ENCODE peak calls at places on chromosomes 4 and X, in seven cellular contexts. S is CD4-positive, alpha-beta T cell; L is left lung; U is thyroid gland; Q is IMR-90; T is mammary epithelial cell; Z is SK-N-SH. C is an unnamed sample.

GRCh38 chr4:125091031-125091540 is 223.7 kb upstream of the FAT4 start:
- DNase-seq in S (no peak), L (no peak), U (no peak), Q (no peak), T (no peak), Z (no peak), C (no peak)

GRCh38 chr4:84493092-84493850 is 5.8 kb downstream of the NKX6-1 start:
- DNase-seq in S (no peak), L (no peak), U (peak), Q (peak), T (no peak), Z (peak), C (peak)

GRCh38 chr4:1043658-1044468 is 32.4 kb downstream of the FGFRL1 start:
- DNase-seq in S (no peak), L (peak), U (peak), Q (peak), T (peak), Z (no peak), C (peak)

GRCh38 chr4:15918484-15919129 is 19.9 kb downstream of the FGFBP1 start:
- DNase-seq in S (no peak), L (peak), U (peak), Q (no peak), T (peak), Z (peak), C (no peak)

GRCh38 chr4:57071340-57071739 is 38.8 kb downstream of the IGFBP7 start:
- DNase-seq in S (no peak), L (no peak), U (no peak), Q (peak), T (peak), Z (no peak), C (no peak)

GRCh38 chrX:1481636-1482529 is 29.2 kb upstream of the ASMTL start:
- DNase-seq in S (peak), L (peak), U (peak), Q (peak), T (peak), Z (no peak), C (peak)

GRCh38 chrX:125444659-125445058 is 125.0 kb downstream of the TEX13C start:
- DNase-seq in S (no peak), L (no peak), U (no peak), Q (no peak), T (no peak), Z (no peak), C (no peak)

GRCh38 chr4:48570646-48571220 is 80.7 kb downstream of the ZAR1 start:
- DNase-seq in S (no peak), L (no peak), U (no peak), Q (peak), T (peak), Z (no peak), C (no peak)

GRCh38 chrX:65528705-65529340 is 5.8 kb downstream of the LAS1L start:
- DNase-seq in S (peak), L (no peak), U (peak), Q (peak), T (peak), Z (peak), C (peak)

DNA sequence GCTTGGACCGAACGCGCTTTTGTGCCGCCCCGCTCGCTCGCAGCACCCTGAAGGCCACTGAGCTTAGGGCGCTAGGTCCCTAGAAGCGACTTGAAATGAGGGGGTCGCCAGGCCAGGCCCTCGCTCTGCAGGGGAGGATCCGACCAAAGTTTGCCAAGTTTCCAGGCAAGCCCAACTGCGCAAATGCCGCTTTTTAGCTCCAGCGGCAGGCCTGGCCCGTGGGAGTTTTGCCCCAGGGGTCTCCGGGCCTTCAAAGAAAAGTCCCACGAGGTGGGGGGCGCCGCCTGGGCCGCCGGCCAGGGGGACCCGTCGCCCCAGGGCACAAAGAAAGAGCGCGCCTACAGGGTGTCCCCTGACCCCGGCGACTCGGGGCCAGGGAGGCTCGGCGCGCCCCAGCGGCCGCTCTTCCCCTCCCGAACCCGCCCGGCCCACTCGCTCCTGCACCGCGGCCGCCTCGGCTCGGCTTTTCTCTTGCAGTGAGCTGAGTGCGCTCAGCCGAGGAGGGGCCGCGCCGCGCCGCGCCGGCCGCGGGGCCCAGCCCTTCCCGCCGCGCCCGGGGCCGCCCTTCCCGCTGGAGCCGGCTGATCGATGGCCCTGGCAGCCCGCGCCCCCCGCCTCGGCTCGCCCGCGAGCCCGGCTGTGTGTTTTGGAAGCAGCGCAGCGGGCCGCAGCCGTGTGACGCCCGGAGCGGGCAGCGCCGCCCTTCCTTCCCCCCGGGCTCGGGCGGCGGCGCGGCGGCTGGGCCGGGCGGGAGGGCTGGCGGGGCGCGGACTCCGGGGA is 788 bp upstream of the KLF3 start:
- DNase-seq in S (no peak), L (peak), U (no peak), Q (no peak), T (no peak), Z (no peak), C (peak)
- TF ChIP-seq CTCF in S (no peak), L (no peak), U (no peak), Q (no peak), T (no peak), Z (no peak), C (no peak)

GRCh38 chr4:109942292-109942926 is 29.7 kb downstream of the EGF start:
- DNase-seq in S (no peak), L (no peak), U (no peak), Q (no peak), T (no peak), Z (no peak), C (peak)
- H3K27ac ChIP-seq in S (no peak), L (no peak), U (no peak), Q (no peak), T (no peak), Z (no peak), C (no peak)

GRCh38 chr4:108155373-108155772 is 13.4 kb downstream of the LEF1 start:
- DNase-seq in S (no peak), L (no peak), U (no peak), Q (peak), T (peak), Z (no peak), C (no peak)
- TF ChIP-seq CTCF in S (peak), L (no peak), U (no peak), Q (no peak), T (no peak), Z (no peak), C (no peak)

GRCh38 chr4:87060957-87061356 is 126.1 kb downstream of the AFF1 start:
- DNase-seq in S (no peak), L (no peak), U (no peak), Q (peak), T (peak), Z (no peak), C (no peak)
- H3K27ac ChIP-seq in S (no peak), L (no peak), U (peak), Q (no peak), T (peak), Z (no peak), C (no peak)

DNA sequence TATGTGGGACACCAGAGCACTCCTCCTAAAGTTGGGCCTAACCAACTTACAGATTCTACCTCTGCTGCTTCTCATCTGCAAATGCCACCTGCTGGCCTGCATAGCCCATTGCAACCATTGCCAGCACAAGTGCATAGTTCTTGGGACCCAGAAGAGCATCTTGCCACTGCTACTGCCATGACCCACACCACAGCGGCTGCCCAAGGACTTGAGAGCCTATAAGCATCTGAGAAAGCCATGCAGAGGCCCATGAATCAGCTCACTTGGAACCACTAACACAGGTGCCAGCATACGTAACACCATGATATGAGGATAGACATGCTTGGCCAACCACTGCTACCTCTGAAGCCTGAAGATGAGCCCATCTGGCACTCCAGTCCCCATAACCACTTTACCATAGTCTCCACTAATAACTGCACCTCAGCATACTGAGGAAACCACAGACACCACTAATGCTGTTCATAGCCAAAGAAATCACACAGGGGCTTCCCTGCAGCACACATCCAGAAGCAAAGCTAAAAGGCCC is 258.1 kb upstream of the AGTR2 start:
- DNase-seq in S (no peak), L (no peak), U (no peak), Q (no peak), T (no peak), Z (no peak), C (no peak)
- TF ChIP-seq CTCF in S (no peak), L (no peak), U (no peak), Q (no peak), T (peak), Z (peak), C (no peak)

GRCh38 chr4:74632634-74633033 is 161.7 kb downstream of the BTC start:
- DNase-seq in S (no peak), L (peak), U (no peak), Q (peak), T (peak), Z (no peak), C (peak)
- H3K27ac ChIP-seq in S (no peak), L (no peak), U (no peak), Q (no peak), T (peak), Z (no peak), C (no peak)

DNA sequence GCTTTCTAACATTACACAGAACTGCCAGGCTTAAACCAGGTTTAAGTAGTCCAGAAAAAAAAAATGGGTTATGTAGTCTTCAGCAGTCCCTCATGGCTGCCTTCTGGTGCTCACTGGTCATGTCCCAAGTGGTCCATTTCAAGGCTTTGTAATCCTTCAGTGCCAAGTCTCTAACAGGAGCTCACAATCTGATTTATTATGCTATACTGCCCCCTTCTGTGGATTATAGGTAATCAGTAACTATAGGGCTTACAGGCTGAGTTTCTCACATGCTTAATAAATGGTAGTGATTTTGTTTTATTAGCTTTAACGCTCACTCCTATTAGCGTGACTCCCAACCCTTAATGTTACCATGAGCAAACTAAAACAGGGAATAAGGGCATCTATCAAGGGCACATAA is 92.5 kb upstream of the EDA2R start:
- DNase-seq in S (no peak), L (no peak), U (no peak), Q (peak), T (peak), Z (peak), C (peak)
- TF ChIP-seq CTCF in S (peak), L (peak), U (no peak), Q (peak), T (peak), Z (peak), C (peak)

GRCh38 chr4:76757418-76757910 is 140.5 kb downstream of the SOWAHB start:
- DNase-seq in S (no peak), L (no peak), U (no peak), Q (no peak), T (no peak), Z (no peak), C (no peak)
- H3K27ac ChIP-seq in S (no peak), L (peak), U (no peak), Q (peak), T (no peak), Z (peak), C (no peak)

DNA sequence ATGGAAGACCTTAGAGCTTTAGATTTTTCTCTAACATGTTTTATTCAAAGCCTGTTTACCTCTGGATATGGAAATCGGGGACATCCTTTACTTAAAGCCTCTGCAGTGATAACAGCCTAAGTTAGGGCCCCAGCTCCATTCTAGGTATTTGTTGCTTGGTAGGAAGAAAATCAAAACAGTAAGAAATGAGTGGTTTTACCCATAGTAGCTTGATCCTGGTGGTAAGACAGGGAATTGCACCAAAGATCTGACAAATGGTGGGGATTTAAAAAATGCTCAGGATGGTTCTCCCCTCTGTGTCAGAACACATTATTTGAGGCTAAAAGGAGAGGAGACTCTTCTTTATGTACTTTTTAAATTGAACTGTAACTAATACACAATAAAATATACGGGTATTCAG is 52.4 kb downstream of the AFF2 start:
- DNase-seq in S (no peak), L (no peak), U (no peak), Q (no peak), T (no peak), Z (no peak), C (no peak)
- TF ChIP-seq CTCF in S (no peak), L (peak), U (no peak), Q (peak), T (peak), Z (peak), C (peak)

DNA sequence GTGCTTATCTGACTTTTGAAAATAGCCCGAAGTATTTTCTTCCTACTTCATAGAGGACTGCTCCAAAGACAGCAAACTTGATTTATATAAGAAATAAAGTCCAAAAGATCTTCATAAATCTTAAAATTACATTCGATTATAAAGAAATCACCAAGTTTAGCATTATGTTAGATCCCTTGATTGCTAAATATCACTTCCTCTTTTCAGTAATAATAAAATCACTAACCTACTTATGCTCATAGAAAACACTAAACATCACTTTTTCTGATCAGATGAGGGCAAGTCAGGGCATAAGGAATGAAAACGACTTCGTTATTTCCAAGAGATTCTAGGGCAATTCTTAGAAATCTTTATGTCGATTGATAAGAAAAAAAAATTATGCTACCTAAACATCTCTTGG is 32.0 kb downstream of the DYNLT3 start:
- DNase-seq in S (no peak), L (no peak), U (no peak), Q (no peak), T (no peak), Z (no peak), C (no peak)
- H3K27ac ChIP-seq in S (no peak), L (no peak), U (no peak), Q (no peak), T (no peak), Z (no peak), C (no peak)

C was measured in cardiac muscle cell.